ENCODE peak calls at places on chromosomes 3 and 15, in seven cellular contexts. One of them, this sample, is unnamed.
A peak's percentile ranks its signal among the peaks of the same experiment; 100 is the strongest.

GRCh38 chr3:179933872-179934271 is 102.9 kb downstream of the PEX5L start:
- DNase-seq in MM.1S: no peak
- DNase-seq in coronary artery: no peak
- DNase-seq in GM10248: no peak
- DNase-seq in nephron progenitor cell: no peak
- DNase-seq in prostate gland: no peak
- DNase-seq in cardiac muscle cell: no peak
- DNase-seq in this sample: no peak

GRCh38 chr15:73809728-73810501 is 56.8 kb upstream of the INSYN1 start:
- DNase-seq in MM.1S: no peak
- DNase-seq in coronary artery: no peak
- DNase-seq in GM10248: no peak
- DNase-seq in nephron progenitor cell: no peak
- DNase-seq in prostate gland: no peak
- DNase-seq in cardiac muscle cell: no peak
- DNase-seq in this sample: no peak

GRCh38 chr15:45200799-45201556 is 13.2 kb upstream of the SHF start:
- DNase-seq in MM.1S: peak; percentile 72
- DNase-seq in coronary artery: peak; percentile 87
- DNase-seq in GM10248: no peak
- DNase-seq in nephron progenitor cell: peak; percentile 84
- DNase-seq in prostate gland: peak; percentile 72
- DNase-seq in cardiac muscle cell: peak; percentile 84
- DNase-seq in this sample: no peak

GRCh38 chr3:133159498-133160475 is 121.6 kb downstream of the TMEM108 start:
- DNase-seq in MM.1S: peak; percentile 3
- DNase-seq in coronary artery: no peak
- DNase-seq in GM10248: no peak
- DNase-seq in nephron progenitor cell: no peak
- DNase-seq in prostate gland: no peak
- DNase-seq in cardiac muscle cell: no peak
- DNase-seq in this sample: no peak

GRCh38 chr3:107904536-107905066 is 186.2 kb downstream of the CD47 start:
- DNase-seq in MM.1S: no peak
- DNase-seq in coronary artery: no peak
- DNase-seq in GM10248: no peak
- DNase-seq in nephron progenitor cell: no peak
- DNase-seq in prostate gland: no peak
- DNase-seq in cardiac muscle cell: peak; percentile 54
- DNase-seq in this sample: no peak

GRCh38 chr3:185824467-185825378 is at the start of gene IGF2BP2:
- DNase-seq in MM.1S: peak; percentile 91
- DNase-seq in coronary artery: no peak
- DNase-seq in GM10248: peak; percentile 64
- DNase-seq in nephron progenitor cell: peak; percentile 86
- DNase-seq in prostate gland: peak; percentile 38
- DNase-seq in cardiac muscle cell: peak; percentile 93
- DNase-seq in this sample: peak; percentile 75

GRCh38 chr3:52004906-52005395 is 9.3 kb upstream of the RPL29 start:
- DNase-seq in MM.1S: no peak
- DNase-seq in coronary artery: no peak
- DNase-seq in GM10248: no peak
- DNase-seq in nephron progenitor cell: no peak
- DNase-seq in prostate gland: no peak
- DNase-seq in cardiac muscle cell: no peak
- DNase-seq in this sample: no peak

GRCh38 chr3:66495633-66496032 is 5.2 kb downstream of the LRIG1 start:
- DNase-seq in MM.1S: peak; percentile 62
- DNase-seq in coronary artery: no peak
- DNase-seq in GM10248: no peak
- DNase-seq in nephron progenitor cell: no peak
- DNase-seq in prostate gland: no peak
- DNase-seq in cardiac muscle cell: no peak
- DNase-seq in this sample: no peak

GRCh38 chr3:176513604-176514003 is 683.7 kb downstream of the TBL1XR1 start:
- DNase-seq in MM.1S: no peak
- DNase-seq in coronary artery: no peak
- DNase-seq in GM10248: no peak
- DNase-seq in nephron progenitor cell: peak; percentile 51
- DNase-seq in prostate gland: no peak
- DNase-seq in cardiac muscle cell: peak; percentile 6
- DNase-seq in this sample: no peak

GRCh38 chr3:138434875-138435772 is 708 bp downstream of the ESYT3 start:
- DNase-seq in MM.1S: no peak
- DNase-seq in coronary artery: no peak
- DNase-seq in GM10248: no peak
- DNase-seq in nephron progenitor cell: peak; percentile 46
- DNase-seq in prostate gland: no peak
- DNase-seq in cardiac muscle cell: peak; percentile 23
- DNase-seq in this sample: no peak

GRCh38 chr3:36695769-36696137 is 68.6 kb downstream of the DCLK3 start:
- DNase-seq in MM.1S: no peak
- DNase-seq in coronary artery: no peak
- DNase-seq in GM10248: no peak
- DNase-seq in nephron progenitor cell: no peak
- DNase-seq in prostate gland: no peak
- DNase-seq in cardiac muscle cell: peak; percentile 30
- DNase-seq in this sample: no peak

GRCh38 chr3:33360136-33360825 is 79.9 kb downstream of the UBP1 start:
- DNase-seq in MM.1S: no peak
- DNase-seq in coronary artery: no peak
- DNase-seq in GM10248: no peak
- DNase-seq in nephron progenitor cell: no peak
- DNase-seq in prostate gland: no peak
- DNase-seq in cardiac muscle cell: peak; percentile 16
- DNase-seq in this sample: no peak

GRCh38 chr15:88018865-88019626 is 237.5 kb downstream of the NTRK3 start:
- DNase-seq in MM.1S: no peak
- DNase-seq in coronary artery: no peak
- DNase-seq in GM10248: no peak
- DNase-seq in nephron progenitor cell: no peak
- DNase-seq in prostate gland: peak; percentile 22
- DNase-seq in cardiac muscle cell: peak; percentile 61
- DNase-seq in this sample: no peak

GRCh38 chr3:195715583-195716266 is 5.1 kb upstream of the MUC20 start:
- DNase-seq in MM.1S: no peak
- DNase-seq in coronary artery: no peak
- DNase-seq in GM10248: no peak
- DNase-seq in nephron progenitor cell: no peak
- DNase-seq in prostate gland: no peak
- DNase-seq in cardiac muscle cell: no peak
- DNase-seq in this sample: no peak

GRCh38 chr15:72740202-72740601 is 43.4 kb downstream of the ADPGK start:
- DNase-seq in MM.1S: peak; percentile 83
- DNase-seq in coronary artery: no peak
- DNase-seq in GM10248: peak; percentile 60
- DNase-seq in nephron progenitor cell: no peak
- DNase-seq in prostate gland: no peak
- DNase-seq in cardiac muscle cell: no peak
- DNase-seq in this sample: peak; percentile 57

GRCh38 chr15:89680282-89680873 is 1.2 kb upstream of the PLIN1 start:
- DNase-seq in MM.1S: no peak
- DNase-seq in coronary artery: peak; percentile 91
- DNase-seq in GM10248: no peak
- DNase-seq in nephron progenitor cell: no peak
- DNase-seq in prostate gland: peak; percentile 87
- DNase-seq in cardiac muscle cell: peak; percentile 97
- DNase-seq in this sample: no peak

GRCh38 chr3:12227833-12228232 is 61.0 kb upstream of the PPARG start:
- DNase-seq in MM.1S: no peak
- DNase-seq in coronary artery: no peak
- DNase-seq in GM10248: no peak
- DNase-seq in nephron progenitor cell: no peak
- DNase-seq in prostate gland: no peak
- DNase-seq in cardiac muscle cell: peak; percentile 92
- DNase-seq in this sample: no peak

GRCh38 chr15:77027697-77028450 is 32.9 kb downstream of the PSTPIP1 start:
- DNase-seq in MM.1S: no peak
- DNase-seq in coronary artery: peak; percentile 40
- DNase-seq in GM10248: no peak
- DNase-seq in nephron progenitor cell: peak; percentile 54
- DNase-seq in prostate gland: no peak
- DNase-seq in cardiac muscle cell: peak; percentile 37
- DNase-seq in this sample: no peak

GRCh38 chr15:84731774-84732173 is 15.8 kb upstream of the SEC11A start:
- DNase-seq in MM.1S: no peak
- DNase-seq in coronary artery: no peak
- DNase-seq in GM10248: no peak
- DNase-seq in nephron progenitor cell: no peak
- DNase-seq in prostate gland: no peak
- DNase-seq in cardiac muscle cell: peak; percentile 84
- DNase-seq in this sample: no peak

GRCh38 chr3:58204713-58205112 is 6.1 kb downstream of the DNASE1L3 start:
- DNase-seq in MM.1S: no peak
- DNase-seq in coronary artery: no peak
- DNase-seq in GM10248: no peak
- DNase-seq in nephron progenitor cell: no peak
- DNase-seq in prostate gland: no peak
- DNase-seq in cardiac muscle cell: no peak
- DNase-seq in this sample: no peak

GRCh38 chr15:27449041-27449440 is 478.1 kb downstream of the GABRG3 start:
- DNase-seq in MM.1S: no peak
- DNase-seq in coronary artery: no peak
- DNase-seq in GM10248: no peak
- DNase-seq in nephron progenitor cell: no peak
- DNase-seq in prostate gland: peak; percentile 77
- DNase-seq in cardiac muscle cell: peak; percentile 11
- DNase-seq in this sample: no peak

GRCh38 chr3:17032407-17033034 is 147.8 kb downstream of the PLCL2 start:
- DNase-seq in MM.1S: no peak
- DNase-seq in coronary artery: no peak
- DNase-seq in GM10248: no peak
- DNase-seq in nephron progenitor cell: no peak
- DNase-seq in prostate gland: no peak
- DNase-seq in cardiac muscle cell: peak; percentile 60
- DNase-seq in this sample: no peak

GRCh38 chr3:20125912-20126311 is 60.1 kb downstream of the SGO1 start:
- DNase-seq in MM.1S: peak; percentile 60
- DNase-seq in coronary artery: no peak
- DNase-seq in GM10248: peak; percentile 82
- DNase-seq in nephron progenitor cell: no peak
- DNase-seq in prostate gland: no peak
- DNase-seq in cardiac muscle cell: no peak
- DNase-seq in this sample: peak; percentile 77

GRCh38 chr3:10299175-10299574 is 6.4 kb upstream of the GHRL start:
- DNase-seq in MM.1S: no peak
- DNase-seq in coronary artery: no peak
- DNase-seq in GM10248: no peak
- DNase-seq in nephron progenitor cell: no peak
- DNase-seq in prostate gland: no peak
- DNase-seq in cardiac muscle cell: peak; percentile 36
- DNase-seq in this sample: no peak
- TF ChIP-seq CTCF in MM.1S: no peak
- TF ChIP-seq CTCF in coronary artery: no peak
- TF ChIP-seq CTCF in GM10248: no peak
- TF ChIP-seq CTCF in nephron progenitor cell: no peak
- TF ChIP-seq CTCF in prostate gland: no peak
- TF ChIP-seq CTCF in cardiac muscle cell: peak; percentile 23
- TF ChIP-seq CTCF in this sample: no peak

GRCh38 chr3:157479464-157480243 is 23.6 kb downstream of the VEPH1 start:
- DNase-seq in MM.1S: no peak
- DNase-seq in coronary artery: no peak
- DNase-seq in GM10248: no peak
- DNase-seq in nephron progenitor cell: no peak
- DNase-seq in prostate gland: no peak
- DNase-seq in cardiac muscle cell: no peak
- DNase-seq in this sample: no peak
- TF ChIP-seq CTCF in MM.1S: no peak
- TF ChIP-seq CTCF in coronary artery: no peak
- TF ChIP-seq CTCF in GM10248: no peak
- TF ChIP-seq CTCF in nephron progenitor cell: no peak
- TF ChIP-seq CTCF in prostate gland: no peak
- TF ChIP-seq CTCF in cardiac muscle cell: no peak
- TF ChIP-seq CTCF in this sample: no peak

GRCh38 chr3:125072749-125073404 is 17.1 kb upstream of the HEG1 start:
- DNase-seq in MM.1S: no peak
- DNase-seq in coronary artery: no peak
- DNase-seq in GM10248: no peak
- DNase-seq in nephron progenitor cell: no peak
- DNase-seq in prostate gland: no peak
- DNase-seq in cardiac muscle cell: no peak
- DNase-seq in this sample: no peak
- TF ChIP-seq CTCF in MM.1S: no peak
- TF ChIP-seq CTCF in coronary artery: no peak
- TF ChIP-seq CTCF in GM10248: no peak
- TF ChIP-seq CTCF in nephron progenitor cell: no peak
- TF ChIP-seq CTCF in prostate gland: no peak
- TF ChIP-seq CTCF in cardiac muscle cell: no peak
- TF ChIP-seq CTCF in this sample: no peak

DNA sequence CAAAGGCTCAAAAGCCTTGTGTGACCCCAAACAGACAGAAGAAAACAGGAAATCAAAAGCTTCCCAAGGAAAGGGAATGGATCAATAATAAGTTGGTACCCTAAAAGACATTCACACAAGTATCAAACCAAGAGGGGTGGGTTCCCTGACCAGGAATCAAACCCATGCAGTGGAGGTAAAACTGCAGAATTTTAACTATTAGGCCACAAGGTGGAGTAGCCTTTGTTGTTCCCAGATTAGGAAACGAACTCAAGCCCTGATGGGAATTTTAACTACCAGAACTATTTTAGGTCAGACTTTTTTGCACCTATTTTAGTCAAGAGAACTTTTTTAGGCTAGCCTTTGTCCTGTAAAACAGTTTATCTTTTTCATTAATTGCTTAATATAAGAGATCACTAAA is 31.4 kb downstream of the SETMAR start:
- DNase-seq in MM.1S: no peak
- DNase-seq in coronary artery: no peak
- DNase-seq in GM10248: no peak
- DNase-seq in nephron progenitor cell: no peak
- DNase-seq in prostate gland: no peak
- DNase-seq in cardiac muscle cell: no peak
- DNase-seq in this sample: no peak
- TF ChIP-seq CTCF in MM.1S: no peak
- TF ChIP-seq CTCF in coronary artery: no peak
- TF ChIP-seq CTCF in GM10248: peak; percentile 12
- TF ChIP-seq CTCF in nephron progenitor cell: no peak
- TF ChIP-seq CTCF in prostate gland: no peak
- TF ChIP-seq CTCF in cardiac muscle cell: no peak
- TF ChIP-seq CTCF in this sample: no peak